ENCODE peak calls at places on chromosomes 13 and 19, in eight cellular contexts. H is mammary epithelial cell, R is GM23338, L is IMR-90, O is neural progenitor cell, I is neuronal stem cell, E is H9, N is fibroblast of lung. B is an unnamed sample.
A peak's percentile ranks its signal among the peaks of the same experiment; 100 is the strongest.

GRCh38 chr19:38061294-38061693 is 154.3 kb downstream of the SIPA1L3 start:
- DNase-seq in L (peak; percentile 95), E (no peak), I (no peak), O (no peak), H (peak; percentile 42), R (no peak), N (peak; percentile 71), B (no peak)

GRCh38 chr13:40187324-40187795 is 479.1 kb downstream of the FOXO1 start:
- DNase-seq in I (no peak), E (peak; percentile 38), O (no peak), R (peak; percentile 21), N (no peak), L (no peak), H (no peak), B (no peak)

GRCh38 chr13:67148219-67148583 is 81.9 kb downstream of the PCDH9 start:
- DNase-seq in H (peak; percentile 30), N (peak; percentile 50), I (no peak), R (no peak), O (no peak), E (no peak), L (peak; percentile 68), B (no peak)

GRCh38 chr13:20019033-20019432 is 60.5 kb downstream of the ZMYM2 start:
- DNase-seq in I (no peak), R (no peak), L (no peak), E (no peak), O (no peak), N (no peak), H (no peak), B (no peak)

GRCh38 chr13:102293723-102294122 is 108.1 kb downstream of the FGF14 start:
- DNase-seq in R (no peak), O (no peak), L (no peak), E (no peak), I (no peak), H (no peak), N (no peak), B (no peak)

GRCh38 chr19:49973987-49974386 is 13.0 kb upstream of the SIGLEC11 start:
- DNase-seq in E (no peak), L (no peak), H (no peak), I (no peak), N (no peak), R (no peak), O (no peak), B (no peak)

GRCh38 chr13:52348983-52349780 is 56.8 kb downstream of the THSD1 start:
- DNase-seq in E (no peak), L (peak; percentile 85), O (no peak), R (no peak), N (peak; percentile 62), I (no peak), H (peak; percentile 96), B (peak; percentile 52)

GRCh38 chr19:6352381-6353165 is 8.8 kb upstream of the CLPP start:
- DNase-seq in L (no peak), R (no peak), I (no peak), H (peak; percentile 14), O (no peak), E (no peak), N (no peak), B (no peak)

GRCh38 chr13:42071667-42072419 is 23.4 kb downstream of the DGKH start:
- DNase-seq in N (peak; percentile 6), I (no peak), H (no peak), E (no peak), O (no peak), L (peak; percentile 54), R (no peak), B (no peak)

GRCh38 chr13:37481005-37481857 is 117.3 kb downstream of the POSTN start:
- DNase-seq in I (no peak), N (peak; percentile 15), O (no peak), R (no peak), E (no peak), L (peak; percentile 66), H (peak; percentile 46), B (no peak)

GRCh38 chr19:18023596-18024212 is 15.7 kb downstream of the ARRDC2 start:
- DNase-seq in I (no peak), O (no peak), N (no peak), E (no peak), L (no peak), H (no peak), R (no peak), B (no peak)

GRCh38 chr13:102724923-102725322 is 30.1 kb upstream of the METTL21C start:
- DNase-seq in E (no peak), R (no peak), I (no peak), O (no peak), L (peak; percentile 24), N (peak; percentile 65), H (peak; percentile 93), B (peak; percentile 62)

GRCh38 chr19:49690656-49691242 is at the start of gene CPT1C:
- DNase-seq in L (peak; percentile 79), I (peak; percentile 91), R (peak; percentile 97), O (peak; percentile 95), E (peak; percentile 93), N (peak; percentile 73), H (no peak), B (no peak)

GRCh38 chr13:66425741-66426140 is 804.4 kb downstream of the PCDH9 start:
- DNase-seq in H (no peak), R (no peak), N (peak; percentile 53), I (no peak), O (no peak), L (peak; percentile 24), E (no peak), B (no peak)

GRCh38 chr13:32246468-32246867 is 68.7 kb downstream of the ZAR1L start:
- DNase-seq in E (peak; percentile 84), L (peak; percentile 76), R (peak; percentile 93), I (peak; percentile 60), O (peak; percentile 83), N (peak; percentile 76), H (peak; percentile 61), B (no peak)

GRCh38 chr13:33561627-33562026 is 256.3 kb upstream of the RFC3 start:
- DNase-seq in N (no peak), H (no peak), I (no peak), O (no peak), E (no peak), L (no peak), R (no peak), B (no peak)
- H2AFZ ChIP-seq in N (no peak overlapping the region), H (no peak overlapping the region), I (no peak overlapping the region), O (no peak overlapping the region), E (no peak overlapping the region), L (no peak overlapping the region), R (no peak overlapping the region), B (no peak overlapping the region)

GRCh38 chr13:87769445-87769844 is 98.3 kb downstream of the SLITRK5 start:
- DNase-seq in E (no peak), I (no peak), N (no peak), H (no peak), R (no peak), L (no peak), O (no peak), B (no peak)
- H2AFZ ChIP-seq in E (no peak overlapping the region), I (no peak overlapping the region), N (no peak overlapping the region), H (no peak overlapping the region), R (no peak overlapping the region), L (no peak overlapping the region), O (no peak overlapping the region), B (no peak overlapping the region)

GRCh38 chr19:51572908-51573307 is 1.8 kb downstream of the ZNF175 start:
- DNase-seq in I (no peak), H (peak; percentile 52), L (peak; percentile 90), N (peak; percentile 27), E (no peak), O (no peak), R (no peak), B (no peak)
- H2AFZ ChIP-seq in I (no peak overlapping the region), H (no peak overlapping the region), L (no peak overlapping the region), N (no peak overlapping the region), E (no peak overlapping the region), O (no peak overlapping the region), R (no peak overlapping the region), B (no peak overlapping the region)

GRCh38 chr13:83620535-83621220 is 261.6 kb downstream of the SLITRK1 start:
- DNase-seq in N (peak; percentile 61), R (no peak), O (no peak), E (no peak), H (peak; percentile 68), I (no peak), L (peak; percentile 19), B (no peak)

GRCh38 chr13:83618966-83619365 is 263.3 kb downstream of the SLITRK1 start:
- DNase-seq in H (peak; percentile 48), N (peak; percentile 6), I (no peak), R (no peak), L (no peak), O (no peak), E (no peak), B (no peak)

GRCh38 chr13:83621765-83622421 is 260.4 kb downstream of the SLITRK1 start:
- DNase-seq in N (no peak), R (no peak), L (no peak), E (no peak), H (no peak), I (no peak), O (no peak), B (no peak)

DNA sequence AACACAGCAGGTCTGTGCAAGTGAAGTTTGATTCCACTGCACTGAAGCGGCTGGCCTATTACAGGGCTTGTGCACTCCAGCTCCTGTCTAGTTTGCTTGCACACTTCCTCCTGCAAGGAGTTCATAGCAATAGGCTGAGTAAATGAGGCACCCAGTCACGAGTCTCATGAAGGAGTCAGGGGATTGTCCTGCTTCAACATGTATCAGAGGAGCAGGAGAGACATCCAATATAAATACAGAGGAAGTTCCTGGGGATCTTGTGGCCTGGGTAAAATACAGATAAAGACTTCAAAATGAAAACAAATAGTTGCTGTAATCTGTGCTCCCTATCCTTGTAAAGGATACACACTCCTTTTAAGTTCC is 259.9 kb downstream of the SLITRK1 start:
- DNase-seq in I (no peak), E (no peak), N (no peak), H (peak; percentile 71), O (no peak), L (peak; percentile 28), R (no peak), B (no peak)
- H2AFZ ChIP-seq in I (no peak overlapping the region), E (no peak overlapping the region), N (no peak overlapping the region), H (peak overlapping the region; percentile 72), O (no peak overlapping the region), L (peak overlapping the region; percentile 69), R (no peak overlapping the region), B (peak overlapping the region; percentile 34)

GRCh38 chr13:30438286-30438685 is 16.0 kb downstream of the UBE2L5 start:
- DNase-seq in L (no peak), E (no peak), O (no peak), R (no peak), I (no peak), H (no peak), N (no peak), B (no peak)
- H2AFZ ChIP-seq in L (no peak overlapping the region), E (no peak overlapping the region), O (no peak overlapping the region), R (peak overlapping the region; percentile 47), I (no peak overlapping the region), H (no peak overlapping the region), N (no peak overlapping the region), B (no peak overlapping the region)

GRCh38 chr13:79867248-79867647 is 386.3 kb downstream of the NDFIP2 start:
- DNase-seq in L (peak; percentile 36), I (no peak), R (no peak), H (no peak), O (no peak), N (no peak), E (no peak), B (no peak)
- H2AFZ ChIP-seq in L (no peak overlapping the region), I (no peak overlapping the region), R (no peak overlapping the region), H (peak overlapping the region; percentile 16), O (no peak overlapping the region), N (no peak overlapping the region), E (no peak overlapping the region), B (no peak overlapping the region)

GRCh38 chr13:80040977-80041310 is 300.0 kb downstream of the SPRY2 start:
- DNase-seq in E (no peak), R (no peak), H (no peak), N (no peak), I (no peak), L (no peak), O (no peak), B (no peak)
- H2AFZ ChIP-seq in E (no peak overlapping the region), R (no peak overlapping the region), H (no peak overlapping the region), N (no peak overlapping the region), I (no peak overlapping the region), L (no peak overlapping the region), O (no peak overlapping the region), B (no peak overlapping the region)

GRCh38 chr13:47890146-47890814 is 110.8 kb downstream of the SUCLA2 start:
- DNase-seq in H (no peak), E (no peak), I (no peak), O (no peak), L (no peak), N (no peak), R (no peak), B (no peak)
- H2AFZ ChIP-seq in H (no peak overlapping the region), E (no peak overlapping the region), I (no peak overlapping the region), O (no peak overlapping the region), L (no peak overlapping the region), N (no peak overlapping the region), R (no peak overlapping the region), B (no peak overlapping the region)